ENCODE peak calls at places on chromosomes 7 and 10, in nine cellular contexts. Z is right cardiac atrium; T is islet precursor cell; D is mucosa of descending colon; L is stimulated activated CD4-positive, alpha-beta T cell treated with anti-CD3 and anti-CD28 coated beads, Interleukin-4, amount 100 ng/mL, for 48 hours; I is fibroblast of lung; F is T follicular helper cell; C is heart right ventricle; M is activated CD4-positive, alpha-beta T cell treated with anti-CD3 and anti-CD28 coated beads, Interleukin-2, amount 50 U/mL, for 1 hour. J is an unnamed sample.

GRCh38 chr7:34904987-34905386 is 132.3 kb downstream of the DPY19L1 start:
- DNase-seq in L (no peak), F (no peak), Z (no peak), I (no peak), C (no peak), T (no peak), D (no peak), M (no peak), J (no peak)

GRCh38 chr10:125611216-125611615 is 71.7 kb downstream of the TEX36 start:
- DNase-seq in T (no peak), I (no peak), D (no peak), L (no peak), Z (no peak), F (no peak), C (no peak), M (no peak), J (no peak)

GRCh38 chr7:69968969-69969368 is 370.7 kb downstream of the AUTS2 start:
- DNase-seq in C (no peak), D (no peak), F (no peak), I (no peak), T (no peak), M (no peak), L (no peak), Z (no peak), J (no peak)

GRCh38 chr10:114045071-114045737 is 1.5 kb downstream of the ADRB1 start:
- DNase-seq in T (peak; percentile 64), L (no peak), D (peak; percentile 68), M (no peak), F (no peak), C (peak; percentile 55), I (no peak), Z (peak; percentile 52), J (no peak)

GRCh38 chr7:577971-578370 is 58.3 kb upstream of the PDGFA start:
- DNase-seq in F (no peak), I (no peak), L (no peak), Z (no peak), D (no peak), M (no peak), T (no peak), C (no peak), J (no peak)

GRCh38 chr10:2201534-2202104 is 464.3 kb upstream of the ADARB2 start:
- DNase-seq in Z (no peak), L (no peak), C (no peak), F (no peak), I (no peak), M (no peak), D (no peak), T (no peak), J (no peak)

GRCh38 chr10:79333513-79333912 is 13.8 kb upstream of the PPIF start:
- DNase-seq in T (no peak), M (no peak), C (no peak), L (no peak), I (no peak), F (no peak), D (no peak), Z (no peak), J (no peak)

GRCh38 chr10:4848341-4849041 is 22.5 kb downstream of the AKR1E2 start:
- DNase-seq in D (no peak), C (no peak), Z (no peak), F (no peak), M (no peak), L (no peak), T (peak; percentile 35), I (no peak), J (no peak)

GRCh38 chr7:111159426-111159825 is 68.5 kb downstream of the LRRN3 start:
- DNase-seq in D (no peak), Z (no peak), C (no peak), M (no peak), F (no peak), I (peak; percentile 22), L (no peak), T (no peak), J (no peak)

GRCh38 chr10:95706990-95707389 is 13.3 kb upstream of the TCTN3 start:
- DNase-seq in M (no peak), I (no peak), T (no peak), Z (no peak), D (no peak), F (no peak), L (no peak), C (no peak), J (no peak)

GRCh38 chr7:30029696-30030095 is 1.5 kb downstream of the PLEKHA8 start:
- DNase-seq in I (no peak), C (no peak), Z (no peak), T (no peak), D (no peak), F (no peak), M (no peak), L (no peak), J (no peak)

GRCh38 chr10:99235469-99235871 is at the start of gene HPSE2:
- DNase-seq in D (no peak), I (no peak), Z (no peak), T (peak; percentile 52), M (no peak), F (no peak), C (no peak), L (no peak), J (no peak)

GRCh38 chr7:32158751-32159360 is 88.6 kb upstream of the PDE1C start:
- DNase-seq in M (no peak), F (no peak), T (no peak), Z (no peak), I (no peak), L (no peak), D (no peak), C (no peak), J (no peak)

GRCh38 chr7:23713285-23714235 is 3.5 kb downstream of the STK31 start:
- DNase-seq in T (no peak), C (no peak), L (no peak), Z (no peak), I (peak; percentile 41), F (no peak), D (no peak), M (no peak), J (peak; percentile 6)

GRCh38 chr7:140284062-140284461 is 107.3 kb upstream of the KDM7A start:
- DNase-seq in D (no peak), I (no peak), F (no peak), L (no peak), M (no peak), C (no peak), Z (no peak), T (no peak), J (no peak)

GRCh38 chr10:63346015-63346441 is 119.7 kb downstream of the JMJD1C start:
- DNase-seq in F (no peak), C (no peak), D (no peak), M (no peak), I (peak; percentile 14), Z (no peak), T (no peak), L (no peak), J (peak; percentile 3)

GRCh38 chr7:106031271-106032029 is 68.4 kb downstream of the CDHR3 start:
- DNase-seq in I (peak; percentile 50), F (no peak), C (no peak), Z (peak; percentile 22), M (no peak), D (no peak), T (no peak), L (no peak), J (no peak)

GRCh38 chr10:103451871-103452713 is at the start of gene CALHM2:
- DNase-seq in L (peak; percentile 45), F (peak; percentile 25), D (peak; percentile 75), Z (peak; percentile 78), M (peak; percentile 56), I (peak; percentile 47), T (peak; percentile 91), C (peak; percentile 79), J (peak; percentile 13)

GRCh38 chr7:139918488-139918887 is 89.4 kb downstream of the TBXAS1 start:
- DNase-seq in M (no peak), F (no peak), I (peak; percentile 54), T (no peak), C (peak; percentile 28), Z (peak; percentile 54), L (no peak), D (no peak), J (no peak)

GRCh38 chr10:131205556-131205955 is 106.0 kb downstream of the TCERG1L start:
- DNase-seq in D (no peak), L (no peak), Z (no peak), F (no peak), I (no peak), C (no peak), M (no peak), T (peak; percentile 28), J (no peak)

J was measured in HepG2.